ENCODE peak calls at places on chromosomes 13 and 19, in eight cellular contexts. A is endodermal cell; J is CD4-positive, alpha-beta T cell; O is uterus; G is HL-60; Q is AG04450; P is PC-9; U is H7. I is an unnamed sample.

GRCh38 chr13:101917833-101918755 is 465.6 kb downstream of the ITGBL1 start:
- DNase-seq in A (peak; percentile 64), J (no peak), O (no peak), G (no peak), Q (no peak), P (no peak), U (peak; percentile 51), I (no peak)

GRCh38 chr13:40077396-40078027 is 422.1 kb downstream of the COG6 start:
- DNase-seq in A (no peak), J (no peak), O (no peak), G (no peak), Q (no peak), P (no peak), U (no peak), I (no peak)

GRCh38 chr13:27117947-27118346 is 53.7 kb downstream of the USP12 start:
- DNase-seq in A (no peak), J (no peak), O (no peak), G (no peak), Q (no peak), P (no peak), U (no peak), I (no peak)

GRCh38 chr19:6274756-6275155 is 5.0 kb downstream of the MLLT1 start:
- DNase-seq in A (no peak), J (no peak), O (peak; percentile 29), G (no peak), Q (no peak), P (no peak), U (peak; percentile 43), I (peak; percentile 76)

GRCh38 chr13:58452123-58452623 is 820.6 kb downstream of the PCDH17 start:
- DNase-seq in A (no peak), J (no peak), O (no peak), G (no peak), Q (no peak), P (no peak), U (no peak), I (no peak)

GRCh38 chr13:21833921-21834320 is 163.0 kb downstream of the FGF9 start:
- DNase-seq in A (no peak), J (no peak), O (no peak), G (no peak), Q (no peak), P (no peak), U (no peak), I (no peak)

GRCh38 chr13:26679945-26680516 is 80.6 kb downstream of the GPR12 start:
- DNase-seq in A (peak; percentile 62), J (no peak), O (no peak), G (no peak), Q (no peak), P (no peak), U (peak; percentile 73), I (no peak)

GRCh38 chr19:51025809-51026553 is 435 bp downstream of the KLK11 start:
- DNase-seq in A (no peak), J (no peak), O (no peak), G (no peak), Q (no peak), P (no peak), U (no peak), I (peak; percentile 39)

GRCh38 chr19:2600914-2601870 is 101.3 kb downstream of the GNG7 start:
- DNase-seq in A (no peak), J (no peak), O (no peak), G (no peak), Q (no peak), P (no peak), U (peak; percentile 9), I (no peak)

GRCh38 chr19:33125929-33126388 is 6.0 kb upstream of the WDR88 start:
- DNase-seq in A (peak; percentile 79), J (peak; percentile 36), O (peak; percentile 40), G (peak; percentile 61), Q (peak; percentile 42), P (peak; percentile 48), U (peak; percentile 80), I (no peak)

GRCh38 chr19:15166700-15167099 is 34.1 kb downstream of the NOTCH3 start:
- DNase-seq in A (no peak), J (no peak), O (no peak), G (no peak), Q (no peak), P (no peak), U (peak; percentile 84), I (no peak)

GRCh38 chr13:55990631-55991030 is 1150.1 kb upstream of the PRR20A start:
- DNase-seq in A (no peak), J (no peak), O (no peak), G (no peak), Q (no peak), P (no peak), U (no peak), I (no peak)

GRCh38 chr19:15124572-15125231 is 17.5 kb downstream of the SYDE1 start:
- DNase-seq in A (no peak), J (no peak), O (no peak), G (peak; percentile 42), Q (no peak), P (no peak), U (peak; percentile 93), I (peak; percentile 61)

DNA sequence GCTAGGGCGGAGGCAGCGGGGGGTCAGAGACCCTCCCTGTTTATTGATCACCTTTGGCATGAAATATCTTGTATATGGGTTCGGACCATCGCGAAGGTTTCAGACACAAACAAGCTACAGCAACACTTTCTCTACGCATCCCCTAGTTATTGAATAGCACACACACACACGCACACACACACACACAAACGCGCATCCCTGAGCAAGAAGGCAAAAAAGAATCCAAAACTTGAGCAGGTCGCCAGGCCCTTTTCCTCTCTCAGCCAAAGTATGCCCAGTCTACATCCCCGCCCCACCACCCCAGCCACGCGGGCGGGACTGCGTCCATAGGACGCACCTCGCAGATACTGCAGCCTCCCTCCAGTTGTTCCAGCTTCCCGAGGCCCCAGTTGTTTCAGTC is 16.0 kb downstream of the POU4F1 start:
- DNase-seq in A (no peak), J (no peak), O (no peak), G (no peak), Q (no peak), P (no peak), U (peak; percentile 47), I (no peak)
- H3K27me3 ChIP-seq in A (peaks cover 70% of the 10 kb centered on the region), J (peaks cover 77% of the 10 kb centered on the region), O (peaks cover 57% of the 10 kb centered on the region), G (peaks cover 42% of the 10 kb centered on the region), Q (peaks cover 29% of the 10 kb centered on the region), P (no peaks in the 10 kb centered on the region), U (peaks cover 63% of the 10 kb centered on the region), I (peaks cover 16% of the 10 kb centered on the region)

GRCh38 chr13:88761145-88761544 is 1090.0 kb downstream of the SLITRK5 start:
- DNase-seq in A (no peak), J (no peak), O (no peak), G (no peak), Q (no peak), P (no peak), U (no peak), I (no peak)

DNA sequence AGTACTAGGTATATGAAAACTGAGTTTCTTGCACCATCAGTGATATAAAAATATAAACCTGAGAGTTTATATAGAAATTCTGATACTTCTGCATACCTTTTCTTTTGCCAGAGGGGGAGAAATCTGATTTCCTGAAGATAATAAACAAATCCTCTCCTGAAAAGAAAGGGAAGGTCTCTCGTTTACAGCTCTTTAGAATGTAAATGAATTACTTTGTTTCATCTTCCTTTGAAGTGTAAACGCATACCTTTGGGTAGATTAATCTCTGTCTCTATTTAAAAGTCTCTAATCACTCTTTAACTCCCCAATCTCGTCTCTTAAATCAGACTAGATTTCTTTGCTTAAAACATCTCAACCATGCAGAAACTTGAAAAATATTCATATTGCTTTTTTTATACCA is 1092.9 kb downstream of the SLITRK5 start:
- DNase-seq in A (no peak), J (no peak), O (no peak), G (no peak), Q (no peak), P (no peak), U (peak; percentile 4), I (no peak)
- H3K27me3 ChIP-seq in A (no peaks in the 10 kb centered on the region), J (no peaks in the 10 kb centered on the region), O (no peaks in the 10 kb centered on the region), G (no peaks in the 10 kb centered on the region), Q (no peaks in the 10 kb centered on the region), P (no peaks in the 10 kb centered on the region), U (peaks cover 10% of the 10 kb centered on the region), I (no peaks in the 10 kb centered on the region)

GRCh38 chr19:45471116-45471865 is 3.5 kb downstream of the FOSB start:
- DNase-seq in A (no peak), J (no peak), O (no peak), G (no peak), Q (no peak), P (no peak), U (no peak), I (no peak)

GRCh38 chr19:45468803-45469131 is 971 bp downstream of the FOSB start:
- DNase-seq in A (no peak), J (peak; percentile 49), O (no peak), G (peak; percentile 72), Q (no peak), P (no peak), U (no peak), I (no peak)

GRCh38 chr19:45469132-45469834 is 1.5 kb downstream of the FOSB start:
- DNase-seq in A (peak; percentile 98), J (peak; percentile 80), O (peak; percentile 92), G (peak; percentile 95), Q (peak; percentile 84), P (peak; percentile 95), U (peak; percentile 98), I (peak; percentile 96)

GRCh38 chr19:45470147-45471081 is 2.6 kb downstream of the FOSB start:
- DNase-seq in A (no peak), J (no peak), O (peak; percentile 48), G (no peak), Q (no peak), P (peak; percentile 74), U (no peak), I (peak; percentile 33)

GRCh38 chr19:45469835-45470146 is 2.0 kb downstream of the FOSB start:
- DNase-seq in A (no peak), J (no peak), O (no peak), G (peak; percentile 83), Q (no peak), P (no peak), U (peak; percentile 96), I (no peak)
- H3K27me3 ChIP-seq in A (peaks cover 13% of the 10 kb centered on the region), J (peaks cover 4% of the 10 kb centered on the region), O (no peaks in the 10 kb centered on the region), G (no peaks in the 10 kb centered on the region), Q (no peaks in the 10 kb centered on the region), P (no peaks in the 10 kb centered on the region), U (peaks cover 14% of the 10 kb centered on the region), I (no peaks in the 10 kb centered on the region)

GRCh38 chr13:111424134-111424533 is 103.7 kb downstream of the TEX29 start:
- DNase-seq in A (no peak), J (no peak), O (no peak), G (no peak), Q (no peak), P (no peak), U (no peak), I (no peak)
- H3K27me3 ChIP-seq in A (no peaks in the 10 kb centered on the region), J (no peaks in the 10 kb centered on the region), O (no peaks in the 10 kb centered on the region), G (peaks cover 12% of the 10 kb centered on the region), Q (no peaks in the 10 kb centered on the region), P (peaks cover 88% of the 10 kb centered on the region), U (no peaks in the 10 kb centered on the region), I (peaks cover 10% of the 10 kb centered on the region)

GRCh38 chr19:35806597-35806996 is 6.0 kb downstream of the PRODH2 start:
- DNase-seq in A (no peak), J (no peak), O (no peak), G (no peak), Q (no peak), P (no peak), U (peak; percentile 61), I (no peak)
- H3K27me3 ChIP-seq in A (no peaks in the 10 kb centered on the region), J (no peaks in the 10 kb centered on the region), O (no peaks in the 10 kb centered on the region), G (no peaks in the 10 kb centered on the region), Q (peaks cover 14% of the 10 kb centered on the region), P (peaks cover 77% of the 10 kb centered on the region), U (no peaks in the 10 kb centered on the region), I (peaks cover 3% of the 10 kb centered on the region)

DNA sequence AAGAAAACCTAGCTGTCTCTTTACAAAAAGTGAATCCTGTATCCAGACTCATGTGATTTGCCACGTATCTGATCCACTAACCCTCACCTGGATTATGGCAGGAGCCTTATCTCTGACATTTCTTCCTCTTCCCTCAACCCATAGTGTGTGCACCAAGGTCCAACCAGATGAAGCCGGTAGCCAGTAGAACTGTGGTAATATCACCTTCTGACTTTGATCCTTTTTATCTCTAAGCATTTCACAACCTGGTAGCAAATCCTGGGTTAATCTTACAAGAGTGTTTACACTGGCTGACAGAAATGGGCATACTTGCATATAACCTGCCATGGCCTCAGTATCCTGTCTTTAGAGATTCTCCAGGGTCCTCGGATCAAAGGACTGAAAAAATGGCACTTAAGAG is 1.9 kb downstream of the ZNF417 start:
- DNase-seq in A (no peak), J (no peak), O (no peak), G (no peak), Q (no peak), P (no peak), U (no peak), I (no peak)
- H3K27me3 ChIP-seq in A (no peaks in the 10 kb centered on the region), J (no peaks in the 10 kb centered on the region), O (no peaks in the 10 kb centered on the region), G (no peaks in the 10 kb centered on the region), Q (no peaks in the 10 kb centered on the region), P (no peaks in the 10 kb centered on the region), U (no peaks in the 10 kb centered on the region), I (no peaks in the 10 kb centered on the region)

I was measured in psoas muscle.